ENCODE peak calls at places on chromosomes 6 and 20, in ten cellular contexts. W is CD8-positive, alpha-beta T cell; K is mammary epithelial cell; N is PC-9; A is left ventricle myocardium inferior; X is body of pancreas; R is cardiac muscle cell; V is fibroblast of pulmonary artery; I is AG04450; G is endodermal cell. E is an unnamed sample.

GRCh38 chr20:258963-259362 is 1.4 kb downstream of the DEFB132 start:
- DNase-seq in W (no peak), K (no peak), N (no peak), A (no peak), X (no peak), R (peak), V (peak), I (no peak), G (no peak), E (no peak)

GRCh38 chr6:166474721-166475565 is 92.2 kb upstream of the MPC1 start:
- DNase-seq in W (no peak), K (no peak), N (no peak), A (no peak), X (no peak), R (no peak), V (no peak), I (no peak), G (no peak), E (no peak)

GRCh38 chr20:25223179-25223661 is 24.7 kb upstream of the PYGB start:
- DNase-seq in W (no peak), K (peak), N (peak), A (no peak), X (no peak), R (peak), V (peak), I (peak), G (peak), E (no peak)

GRCh38 chr6:6891074-6891754 is 216.5 kb upstream of the RREB1 start:
- DNase-seq in W (no peak), K (no peak), N (no peak), A (no peak), X (no peak), R (no peak), V (no peak), I (no peak), G (peak), E (no peak)

GRCh38 chr20:7775072-7775471 is 165.2 kb downstream of the HAO1 start:
- DNase-seq in W (no peak), K (no peak), N (no peak), A (no peak), X (no peak), R (no peak), V (peak), I (no peak), G (no peak), E (no peak)

GRCh38 chr6:79586548-79586947 is 44.6 kb upstream of the SH3BGRL2 start:
- DNase-seq in W (no peak), K (peak), N (no peak), A (no peak), X (no peak), R (peak), V (peak), I (no peak), G (peak), E (no peak)

GRCh38 chr6:37920667-37921066 is 101.1 kb downstream of the ZFAND3 start:
- DNase-seq in W (no peak), K (peak), N (no peak), A (no peak), X (no peak), R (no peak), V (no peak), I (no peak), G (no peak), E (no peak)

GRCh38 chr20:12067686-12068085 is 150.0 kb downstream of the BTBD3 start:
- DNase-seq in W (no peak), K (no peak), N (no peak), A (no peak), X (no peak), R (no peak), V (no peak), I (no peak), G (no peak), E (no peak)

GRCh38 chr6:45872827-45873226 is 142.8 kb downstream of the CLIC5 start:
- DNase-seq in W (no peak), K (no peak), N (no peak), A (no peak), X (no peak), R (peak), V (no peak), I (no peak), G (no peak), E (no peak)

GRCh38 chr6:71386215-71386614 is 97.6 kb downstream of the OGFRL1 start:
- DNase-seq in W (no peak), K (peak), N (peak), A (no peak), X (no peak), R (no peak), V (no peak), I (no peak), G (no peak), E (no peak)

DNA sequence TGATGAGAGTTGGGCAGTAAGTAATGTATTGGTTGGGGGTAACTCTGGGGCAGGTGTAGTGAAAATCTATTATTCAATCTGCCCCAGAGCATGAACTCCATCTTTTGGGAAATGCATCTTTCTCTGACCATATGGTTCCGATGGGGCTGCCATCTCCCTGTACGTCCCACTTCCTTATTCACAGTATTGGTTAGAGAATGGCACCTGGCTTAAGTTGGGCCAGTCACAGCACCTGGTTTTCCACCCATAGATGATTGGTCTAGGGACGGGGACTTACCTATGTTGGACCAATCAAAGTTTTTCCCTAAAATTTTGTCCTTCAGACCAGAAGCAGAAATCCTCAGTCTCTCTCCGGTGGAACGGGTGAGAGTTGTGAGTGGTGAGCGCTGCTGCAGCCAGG is 2.2 kb upstream of the RALY start:
- DNase-seq in W (no peak), K (no peak), N (no peak), A (no peak), X (no peak), R (no peak), V (no peak), I (no peak), G (no peak), E (no peak)
- H3K4me3 ChIP-seq in W (no peak), K (no peak), N (peak), A (no peak), X (no peak), R (no peak), V (no peak), I (peak), G (peak), E (no peak)

GRCh38 chr20:23162887-23163286 is 76.8 kb upstream of the CD93 start:
- DNase-seq in W (no peak), K (no peak), N (no peak), A (no peak), X (no peak), R (no peak), V (no peak), I (no peak), G (peak), E (no peak)

GRCh38 chr20:23160536-23161243 is 74.6 kb upstream of the CD93 start:
- DNase-seq in W (no peak), K (peak), N (no peak), A (no peak), X (no peak), R (peak), V (peak), I (no peak), G (peak), E (no peak)

GRCh38 chr20:23159923-23160445 is 73.9 kb upstream of the CD93 start:
- DNase-seq in W (no peak), K (no peak), N (no peak), A (no peak), X (no peak), R (no peak), V (no peak), I (no peak), G (no peak), E (no peak)

GRCh38 chr20:23161968-23162696 is 76.0 kb upstream of the CD93 start:
- DNase-seq in W (no peak), K (no peak), N (no peak), A (peak), X (peak), R (peak), V (peak), I (no peak), G (no peak), E (no peak)

DNA sequence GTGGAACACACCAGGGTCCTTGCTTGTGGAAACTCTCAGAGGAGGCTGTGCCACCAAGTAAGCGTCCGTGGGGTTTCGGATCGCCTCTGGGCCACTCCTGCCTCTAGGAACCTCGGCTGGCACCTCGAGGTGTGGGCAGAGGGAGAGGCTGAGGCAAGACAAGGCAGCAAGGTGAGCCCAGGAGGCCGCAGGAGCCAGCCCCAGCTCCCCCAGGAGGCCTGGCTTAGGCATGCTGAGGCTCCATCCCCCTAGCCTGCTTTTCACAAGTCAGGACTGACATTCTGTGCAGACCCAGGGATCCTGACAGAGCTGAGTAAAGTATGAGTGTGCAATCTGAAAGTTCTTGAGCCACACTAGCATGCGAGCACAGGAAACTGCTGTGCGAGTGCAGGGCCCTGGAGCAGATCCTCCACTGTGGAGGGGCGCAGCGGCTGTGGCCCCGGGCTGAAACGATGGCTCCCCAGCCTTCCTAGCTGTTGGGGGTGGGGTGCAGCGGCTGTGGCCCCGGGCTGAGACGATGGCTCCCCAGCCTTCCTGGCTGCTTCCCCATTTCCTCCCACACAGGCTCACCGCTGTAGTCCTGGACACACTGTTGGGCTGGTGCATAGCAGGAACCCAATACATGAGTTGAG is 75.2 kb upstream of the CD93 start:
- DNase-seq in W (no peak), K (peak), N (no peak), A (no peak), X (no peak), R (peak), V (no peak), I (no peak), G (peak), E (no peak)
- TF ChIP-seq CTCF in W (no peak), K (no peak), N (no peak), A (no peak), X (no peak), R (no peak), V (no peak), I (no peak), G (no peak), E (no peak)

DNA sequence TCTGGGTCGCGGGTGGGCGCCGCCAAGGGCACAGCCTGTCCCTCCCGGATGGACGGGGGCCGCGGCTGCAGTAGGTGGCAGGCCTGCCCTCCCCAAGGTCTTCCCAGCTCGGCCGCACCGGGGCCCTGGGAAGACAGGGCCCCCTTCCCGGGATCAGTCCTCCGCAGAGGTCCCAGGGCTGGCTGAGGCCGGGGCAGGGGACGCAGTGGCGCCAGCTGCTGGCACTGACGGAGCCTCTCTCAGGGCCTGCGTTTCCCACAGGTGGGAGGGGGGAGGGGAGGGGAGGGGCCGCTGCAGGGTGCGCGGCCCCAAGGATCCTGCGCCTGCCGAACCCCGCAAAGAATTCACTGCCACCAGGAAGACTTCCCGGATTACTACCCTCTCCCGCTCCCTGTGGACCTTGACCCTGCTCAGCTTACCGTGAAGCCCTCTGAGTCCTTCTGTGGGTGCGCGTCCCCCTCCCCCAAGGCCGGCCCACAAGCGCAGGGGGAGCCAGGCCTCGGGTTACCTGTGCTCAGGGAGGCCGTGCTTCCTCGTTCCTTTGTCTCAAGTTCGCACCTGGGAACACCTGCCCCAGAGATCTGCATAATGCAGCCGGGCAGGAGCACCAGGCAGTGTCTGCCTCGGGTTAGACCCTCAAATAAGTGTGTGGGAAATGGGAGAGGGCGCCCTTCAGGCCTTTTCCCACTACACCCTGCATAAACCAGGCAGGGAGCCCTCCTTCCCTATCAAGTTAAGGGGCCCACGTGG is 5.1 kb downstream of the LZTS3 start:
- DNase-seq in W (no peak), K (no peak), N (no peak), A (peak), X (peak), R (no peak), V (no peak), I (no peak), G (peak), E (no peak)
- H3K4me3 ChIP-seq in W (no peak), K (no peak), N (no peak), A (peak), X (peak), R (no peak), V (no peak), I (no peak), G (no peak), E (peak)

GRCh38 chr6:105135056-105135455 is 44.8 kb downstream of the POPDC3 start:
- DNase-seq in W (no peak), K (peak), N (no peak), A (no peak), X (no peak), R (peak), V (peak), I (no peak), G (peak), E (no peak)
- TF ChIP-seq CTCF in W (no peak), K (peak), N (peak), A (peak), X (no peak), R (no peak), V (peak), I (no peak), G (peak), E (no peak)